ENCODE peak calls at places on chromosomes 16 and 17, in ten cellular contexts. One of them, this sample, is unnamed.

GRCh38 chr17:44448412-44448811 is 54.8 kb downstream of the GPATCH8 start:
- DNase-seq in IMR-90: no peak
- DNase-seq in adrenal gland: no peak
- DNase-seq in A549: no peak
- DNase-seq in breast epithelium: no peak
- DNase-seq in gastrocnemius medialis: no peak
- DNase-seq in prostate gland: no peak
- DNase-seq in uterus: no peak
- DNase-seq in tibial nerve: no peak
- DNase-seq in stomach: no peak
- DNase-seq in this sample: no peak

GRCh38 chr17:54968954-54969400 is 412 bp downstream of the STXBP4 start:
- DNase-seq in IMR-90: peak; percentile 50
- DNase-seq in adrenal gland: peak; percentile 49
- DNase-seq in A549: no peak
- DNase-seq in breast epithelium: peak; percentile 25
- DNase-seq in gastrocnemius medialis: no peak
- DNase-seq in prostate gland: peak; percentile 24
- DNase-seq in uterus: no peak
- DNase-seq in tibial nerve: no peak
- DNase-seq in stomach: no peak
- DNase-seq in this sample: no peak

GRCh38 chr17:30421592-30421991 is 42.9 kb downstream of the CPD start:
- DNase-seq in IMR-90: no peak
- DNase-seq in adrenal gland: no peak
- DNase-seq in A549: no peak
- DNase-seq in breast epithelium: no peak
- DNase-seq in gastrocnemius medialis: no peak
- DNase-seq in prostate gland: no peak
- DNase-seq in uterus: no peak
- DNase-seq in tibial nerve: no peak
- DNase-seq in stomach: no peak
- DNase-seq in this sample: no peak

GRCh38 chr17:71084219-71084618 is 914.9 kb downstream of the KCNJ2 start:
- DNase-seq in IMR-90: peak; percentile 22
- DNase-seq in adrenal gland: no peak
- DNase-seq in A549: peak; percentile 63
- DNase-seq in breast epithelium: no peak
- DNase-seq in gastrocnemius medialis: no peak
- DNase-seq in prostate gland: peak; percentile 9
- DNase-seq in uterus: no peak
- DNase-seq in tibial nerve: no peak
- DNase-seq in stomach: peak; percentile 42
- DNase-seq in this sample: peak; percentile 71

GRCh38 chr16:90048347-90048722 is 28.8 kb downstream of the PRDM7 start:
- DNase-seq in IMR-90: no peak
- DNase-seq in adrenal gland: no peak
- DNase-seq in A549: no peak
- DNase-seq in breast epithelium: no peak
- DNase-seq in gastrocnemius medialis: no peak
- DNase-seq in prostate gland: no peak
- DNase-seq in uterus: no peak
- DNase-seq in tibial nerve: no peak
- DNase-seq in stomach: no peak
- DNase-seq in this sample: no peak

GRCh38 chr16:73012341-73012740 is 35.6 kb downstream of the ZFHX3 start:
- DNase-seq in IMR-90: no peak
- DNase-seq in adrenal gland: no peak
- DNase-seq in A549: no peak
- DNase-seq in breast epithelium: no peak
- DNase-seq in gastrocnemius medialis: no peak
- DNase-seq in prostate gland: no peak
- DNase-seq in uterus: no peak
- DNase-seq in tibial nerve: no peak
- DNase-seq in stomach: no peak
- DNase-seq in this sample: no peak

GRCh38 chr17:41520821-41521521 is 2.3 kb upstream of the KRT15 start:
- DNase-seq in IMR-90: no peak
- DNase-seq in adrenal gland: no peak
- DNase-seq in A549: no peak
- DNase-seq in breast epithelium: no peak
- DNase-seq in gastrocnemius medialis: no peak
- DNase-seq in prostate gland: no peak
- DNase-seq in uterus: no peak
- DNase-seq in tibial nerve: no peak
- DNase-seq in stomach: no peak
- DNase-seq in this sample: no peak

GRCh38 chr17:794876-795275 is 12.7 kb downstream of the MRM3 start:
- DNase-seq in IMR-90: peak; percentile 59
- DNase-seq in adrenal gland: peak; percentile 87
- DNase-seq in A549: peak; percentile 79
- DNase-seq in breast epithelium: peak; percentile 85
- DNase-seq in gastrocnemius medialis: peak; percentile 79
- DNase-seq in prostate gland: peak; percentile 89
- DNase-seq in uterus: peak; percentile 84
- DNase-seq in tibial nerve: peak; percentile 79
- DNase-seq in stomach: peak; percentile 92
- DNase-seq in this sample: peak; percentile 89

GRCh38 chr16:82943371-82943770 is 316.6 kb downstream of the CDH13 start:
- DNase-seq in IMR-90: peak; percentile 32
- DNase-seq in adrenal gland: no peak
- DNase-seq in A549: no peak
- DNase-seq in breast epithelium: no peak
- DNase-seq in gastrocnemius medialis: no peak
- DNase-seq in prostate gland: no peak
- DNase-seq in uterus: no peak
- DNase-seq in tibial nerve: no peak
- DNase-seq in stomach: no peak
- DNase-seq in this sample: no peak

GRCh38 chr17:76382803-76383644 is 1.4 kb upstream of the SPHK1 start:
- DNase-seq in IMR-90: peak; percentile 78
- DNase-seq in adrenal gland: no peak
- DNase-seq in A549: peak; percentile 75
- DNase-seq in breast epithelium: peak; percentile 70
- DNase-seq in gastrocnemius medialis: no peak
- DNase-seq in prostate gland: peak; percentile 69
- DNase-seq in uterus: no peak
- DNase-seq in tibial nerve: no peak
- DNase-seq in stomach: peak; percentile 50
- DNase-seq in this sample: no peak

GRCh38 chr16:11135167-11135973 is 120.6 kb downstream of the SOCS1 start:
- DNase-seq in IMR-90: peak; percentile 49
- DNase-seq in adrenal gland: no peak
- DNase-seq in A549: no peak
- DNase-seq in breast epithelium: peak; percentile 39
- DNase-seq in gastrocnemius medialis: peak; percentile 89
- DNase-seq in prostate gland: no peak
- DNase-seq in uterus: no peak
- DNase-seq in tibial nerve: no peak
- DNase-seq in stomach: no peak
- DNase-seq in this sample: no peak

GRCh38 chr16:11138026-11138768 is 117.8 kb downstream of the SOCS1 start:
- DNase-seq in IMR-90: no peak
- DNase-seq in adrenal gland: no peak
- DNase-seq in A549: no peak
- DNase-seq in breast epithelium: no peak
- DNase-seq in gastrocnemius medialis: no peak
- DNase-seq in prostate gland: no peak
- DNase-seq in uterus: no peak
- DNase-seq in tibial nerve: no peak
- DNase-seq in stomach: no peak
- DNase-seq in this sample: no peak

GRCh38 chr16:11134722-11135121 is 121.3 kb downstream of the SOCS1 start:
- DNase-seq in IMR-90: no peak
- DNase-seq in adrenal gland: no peak
- DNase-seq in A549: no peak
- DNase-seq in breast epithelium: no peak
- DNase-seq in gastrocnemius medialis: no peak
- DNase-seq in prostate gland: no peak
- DNase-seq in uterus: no peak
- DNase-seq in tibial nerve: no peak
- DNase-seq in stomach: no peak
- DNase-seq in this sample: no peak

GRCh38 chr16:11138769-11139623 is 117.0 kb downstream of the SOCS1 start:
- DNase-seq in IMR-90: peak; percentile 44
- DNase-seq in adrenal gland: no peak
- DNase-seq in A549: no peak
- DNase-seq in breast epithelium: no peak
- DNase-seq in gastrocnemius medialis: no peak
- DNase-seq in prostate gland: no peak
- DNase-seq in uterus: no peak
- DNase-seq in tibial nerve: no peak
- DNase-seq in stomach: no peak
- DNase-seq in this sample: no peak

DNA sequence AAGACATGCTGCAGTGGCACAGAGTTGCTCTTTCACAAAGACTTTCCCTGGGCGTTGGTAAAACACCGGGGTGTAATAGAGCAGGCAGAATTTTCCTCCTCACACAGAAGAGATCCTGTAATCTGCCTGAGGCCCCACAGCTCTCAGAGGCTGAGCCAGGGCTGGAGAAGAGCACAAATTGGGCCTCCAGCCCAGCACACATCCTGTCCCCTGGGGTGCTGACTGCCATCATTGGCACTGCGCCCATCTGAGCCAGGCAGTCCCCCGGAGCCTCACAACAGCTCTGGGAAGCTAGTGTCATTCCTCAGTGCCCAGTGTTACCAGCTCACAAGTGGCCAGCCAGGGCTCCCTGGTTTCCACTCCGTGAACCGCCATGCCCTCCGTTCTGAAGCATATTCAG is 119.4 kb downstream of the SOCS1 start:
- DNase-seq in IMR-90: no peak
- DNase-seq in adrenal gland: peak; percentile 49
- DNase-seq in A549: no peak
- DNase-seq in breast epithelium: peak; percentile 50
- DNase-seq in gastrocnemius medialis: no peak
- DNase-seq in prostate gland: no peak
- DNase-seq in uterus: no peak
- DNase-seq in tibial nerve: no peak
- DNase-seq in stomach: no peak
- DNase-seq in this sample: no peak
- H3K4me1 ChIP-seq in IMR-90: peaks cover 44% of the 10 kb centered on the region
- H3K4me1 ChIP-seq in adrenal gland: peaks cover 27% of the 10 kb centered on the region
- H3K4me1 ChIP-seq in A549: no peaks in the 10 kb centered on the region
- H3K4me1 ChIP-seq in breast epithelium: peaks cover 24% of the 10 kb centered on the region
- H3K4me1 ChIP-seq in gastrocnemius medialis: peaks cover 71% of the 10 kb centered on the region
- H3K4me1 ChIP-seq in prostate gland: no peaks in the 10 kb centered on the region
- H3K4me1 ChIP-seq in uterus: peaks cover 17% of the 10 kb centered on the region
- H3K4me1 ChIP-seq in tibial nerve: peaks cover 11% of the 10 kb centered on the region
- H3K4me1 ChIP-seq in stomach: peaks cover 50% of the 10 kb centered on the region
- H3K4me1 ChIP-seq in this sample: peaks cover 2% of the 10 kb centered on the region

GRCh38 chr17:50094753-50095616 is at the start of gene PDK2:
- DNase-seq in IMR-90: peak; percentile 92
- DNase-seq in adrenal gland: peak; percentile 98
- DNase-seq in A549: peak; percentile 98
- DNase-seq in breast epithelium: peak; percentile 98
- DNase-seq in gastrocnemius medialis: peak; percentile 95
- DNase-seq in prostate gland: peak; percentile 96
- DNase-seq in uterus: peak; percentile 96
- DNase-seq in tibial nerve: peak; percentile 95
- DNase-seq in stomach: peak; percentile 98
- DNase-seq in this sample: peak; percentile 96
- TF ChIP-seq POLR2A in IMR-90: no peak
- TF ChIP-seq POLR2A in adrenal gland: peak; percentile 90
- TF ChIP-seq POLR2A in A549: peak; percentile 46
- TF ChIP-seq POLR2A in breast epithelium: no peak
- TF ChIP-seq POLR2A in gastrocnemius medialis: peak; percentile 95
- TF ChIP-seq POLR2A in prostate gland: peak; percentile 70
- TF ChIP-seq POLR2A in uterus: peak; percentile 65
- TF ChIP-seq POLR2A in tibial nerve: peak; percentile 71
- TF ChIP-seq POLR2A in stomach: no peak
- TF ChIP-seq POLR2A in this sample: no peak

GRCh38 chr16:27374794-27375499 is 27.0 kb upstream of the IL21R start:
- DNase-seq in IMR-90: peak; percentile 80
- DNase-seq in adrenal gland: peak; percentile 67
- DNase-seq in A549: peak; percentile 87
- DNase-seq in breast epithelium: peak; percentile 35
- DNase-seq in gastrocnemius medialis: no peak
- DNase-seq in prostate gland: peak; percentile 31
- DNase-seq in uterus: peak; percentile 69
- DNase-seq in tibial nerve: peak; percentile 23
- DNase-seq in stomach: peak; percentile 33
- DNase-seq in this sample: peak; percentile 80
- H3K4me3 ChIP-seq in IMR-90: no peak overlapping the region
- H3K4me3 ChIP-seq in adrenal gland: no peak overlapping the region
- H3K4me3 ChIP-seq in A549: no peak overlapping the region
- H3K4me3 ChIP-seq in breast epithelium: no peak overlapping the region
- H3K4me3 ChIP-seq in gastrocnemius medialis: no peak overlapping the region
- H3K4me3 ChIP-seq in prostate gland: no peak overlapping the region
- H3K4me3 ChIP-seq in uterus: no peak overlapping the region
- H3K4me3 ChIP-seq in tibial nerve: no peak overlapping the region
- H3K4me3 ChIP-seq in stomach: no peak overlapping the region
- H3K4me3 ChIP-seq in this sample: peak overlapping the region; percentile 31

GRCh38 chr17:74603032-74603635 is 11.1 kb upstream of the CD300LD start:
- DNase-seq in IMR-90: no peak
- DNase-seq in adrenal gland: no peak
- DNase-seq in A549: no peak
- DNase-seq in breast epithelium: no peak
- DNase-seq in gastrocnemius medialis: no peak
- DNase-seq in prostate gland: no peak
- DNase-seq in uterus: no peak
- DNase-seq in tibial nerve: no peak
- DNase-seq in stomach: no peak
- DNase-seq in this sample: no peak

GRCh38 chr17:74604200-74604599 is 12.1 kb upstream of the CD300LD start:
- DNase-seq in IMR-90: no peak
- DNase-seq in adrenal gland: no peak
- DNase-seq in A549: no peak
- DNase-seq in breast epithelium: no peak
- DNase-seq in gastrocnemius medialis: no peak
- DNase-seq in prostate gland: no peak
- DNase-seq in uterus: no peak
- DNase-seq in tibial nerve: no peak
- DNase-seq in stomach: no peak
- DNase-seq in this sample: no peak

GRCh38 chr17:74604748-74605147 is 12.7 kb upstream of the CD300LD start:
- DNase-seq in IMR-90: no peak
- DNase-seq in adrenal gland: no peak
- DNase-seq in A549: no peak
- DNase-seq in breast epithelium: no peak
- DNase-seq in gastrocnemius medialis: no peak
- DNase-seq in prostate gland: no peak
- DNase-seq in uterus: no peak
- DNase-seq in tibial nerve: no peak
- DNase-seq in stomach: no peak
- DNase-seq in this sample: no peak

GRCh38 chr17:74605361-74605760 is 13.3 kb upstream of the CD300LD start:
- DNase-seq in IMR-90: peak; percentile 41
- DNase-seq in adrenal gland: peak; percentile 69
- DNase-seq in A549: peak; percentile 43
- DNase-seq in breast epithelium: peak; percentile 28
- DNase-seq in gastrocnemius medialis: no peak
- DNase-seq in prostate gland: peak; percentile 15
- DNase-seq in uterus: peak; percentile 46
- DNase-seq in tibial nerve: no peak
- DNase-seq in stomach: no peak
- DNase-seq in this sample: peak; percentile 27

DNA sequence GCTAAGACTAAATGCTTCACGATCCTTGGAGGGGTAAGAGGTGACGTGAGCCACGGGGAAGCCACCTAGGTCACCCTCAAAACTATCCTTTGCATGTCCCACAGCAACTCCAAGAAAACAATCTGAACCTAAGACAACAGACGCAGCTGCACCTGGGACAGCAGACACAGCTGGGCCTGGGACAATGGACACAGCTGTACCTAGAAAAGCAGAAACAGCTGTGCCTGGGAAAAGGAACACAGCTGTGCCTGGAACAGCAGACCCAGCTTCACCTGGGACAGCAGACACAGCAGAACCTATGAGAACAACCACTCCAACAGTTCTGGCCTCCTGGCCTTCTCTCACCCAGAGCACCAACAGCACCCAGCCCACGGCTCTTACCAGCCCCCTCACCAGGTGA is 11.7 kb upstream of the CD300LD start:
- DNase-seq in IMR-90: no peak
- DNase-seq in adrenal gland: no peak
- DNase-seq in A549: no peak
- DNase-seq in breast epithelium: no peak
- DNase-seq in gastrocnemius medialis: no peak
- DNase-seq in prostate gland: no peak
- DNase-seq in uterus: no peak
- DNase-seq in tibial nerve: no peak
- DNase-seq in stomach: no peak
- DNase-seq in this sample: no peak
- H3K4me1 ChIP-seq in IMR-90: no peaks in the 10 kb centered on the region
- H3K4me1 ChIP-seq in adrenal gland: peaks cover 9% of the 10 kb centered on the region
- H3K4me1 ChIP-seq in A549: peaks cover 12% of the 10 kb centered on the region
- H3K4me1 ChIP-seq in breast epithelium: no peaks in the 10 kb centered on the region
- H3K4me1 ChIP-seq in gastrocnemius medialis: no peaks in the 10 kb centered on the region
- H3K4me1 ChIP-seq in prostate gland: no peaks in the 10 kb centered on the region
- H3K4me1 ChIP-seq in uterus: no peaks in the 10 kb centered on the region
- H3K4me1 ChIP-seq in tibial nerve: no peaks in the 10 kb centered on the region
- H3K4me1 ChIP-seq in stomach: peaks cover 14% of the 10 kb centered on the region
- H3K4me1 ChIP-seq in this sample: no peaks in the 10 kb centered on the region

This sample was measured in testis.